ENCODE peak calls at places on chromosomes 13 and 19, in eight cellular contexts. N is spleen; Z is astrocyte; U is heart right ventricle; D is tibial artery; T is CD8-positive, alpha-beta memory T cell; V is neuronal stem cell; W is thoracic aorta. P is an unnamed sample.

GRCh38 chr13:58855283-58855682 is 1223.7 kb downstream of the PCDH17 start:
- DNase-seq in N (no peak), Z (peak), U (no peak), D (no peak), T (no peak), V (no peak), W (no peak), P (no peak)

GRCh38 chr13:59176775-59177174 is 987.0 kb downstream of the DIAPH3 start:
- DNase-seq in N (no peak), Z (no peak), U (no peak), D (no peak), T (no peak), V (no peak), W (no peak), P (no peak)

GRCh38 chr13:30881191-30881651 is 24.9 kb upstream of the MEDAG start:
- DNase-seq in N (no peak), Z (peak), U (no peak), D (peak), T (no peak), V (no peak), W (peak), P (no peak)

GRCh38 chr13:50081106-50081898 is 66.1 kb downstream of the KCNRG start:
- DNase-seq in N (peak), Z (no peak), U (peak), D (peak), T (peak), V (no peak), W (no peak), P (no peak)

GRCh38 chr13:30045916-30046704 is 195.7 kb upstream of the UBL3 start:
- DNase-seq in N (no peak), Z (peak), U (no peak), D (no peak), T (no peak), V (no peak), W (no peak), P (no peak)

GRCh38 chr19:49869009-49869483 is 1.7 kb upstream of the PNKP start:
- DNase-seq in N (no peak), Z (no peak), U (no peak), D (no peak), T (peak), V (no peak), W (no peak), P (no peak)

GRCh38 chr19:50239916-50240585 is 36.6 kb downstream of the MYH14 start:
- DNase-seq in N (no peak), Z (no peak), U (no peak), D (no peak), T (no peak), V (no peak), W (no peak), P (no peak)

GRCh38 chr13:52665325-52665724 is 12.7 kb downstream of the SUGT1 start:
- DNase-seq in N (no peak), Z (no peak), U (no peak), D (no peak), T (no peak), V (no peak), W (no peak), P (no peak)

GRCh38 chr13:94300401-94300800 is 179.1 kb downstream of the DCT start:
- DNase-seq in N (no peak), Z (no peak), U (no peak), D (no peak), T (no peak), V (no peak), W (no peak), P (no peak)

GRCh38 chr13:110561335-110562033 is at the start of gene RAB20:
- DNase-seq in N (peak), Z (peak), U (peak), D (peak), T (peak), V (peak), W (peak), P (no peak)

GRCh38 chr19:43362179-43362578 is 8.7 kb downstream of the CD177 start:
- DNase-seq in N (no peak), Z (peak), U (no peak), D (no peak), T (no peak), V (no peak), W (no peak), P (no peak)

GRCh38 chr13:75635621-75636338 is at the start of gene LMO7:
- DNase-seq in N (peak), Z (peak), U (peak), D (peak), T (peak), V (peak), W (no peak), P (no peak)

GRCh38 chr13:25037057-25037813 is 58.7 kb upstream of the PABPC3 start:
- DNase-seq in N (no peak), Z (peak), U (peak), D (no peak), T (no peak), V (peak), W (no peak), P (no peak)

GRCh38 chr19:19170053-19170945 is at the start of gene MEF2B:
- DNase-seq in N (peak), Z (peak), U (peak), D (no peak), T (peak), V (peak), W (no peak), P (no peak)

GRCh38 chr19:36573948-36574726 is 1.0 kb upstream of the ZNF529 start:
- DNase-seq in N (no peak), Z (peak), U (no peak), D (no peak), T (no peak), V (no peak), W (no peak), P (no peak)

GRCh38 chr19:41409288-41409687 is 11.7 kb downstream of the BCKDHA start:
- DNase-seq in N (no peak), Z (peak), U (peak), D (no peak), T (no peak), V (no peak), W (no peak), P (no peak)

GRCh38 chr19:595326-596262 is 5.9 kb downstream of the HCN2 start:
- DNase-seq in N (no peak), Z (no peak), U (no peak), D (no peak), T (no peak), V (no peak), W (no peak), P (no peak)

GRCh38 chr19:33492951-33493350 is 28.6 kb downstream of the PEPD start:
- DNase-seq in N (peak), Z (no peak), U (no peak), D (no peak), T (no peak), V (no peak), W (no peak), P (no peak)

GRCh38 chr13:42740753-42741152 is 40.6 kb upstream of the FAM216B start:
- DNase-seq in N (no peak), Z (no peak), U (peak), D (no peak), T (no peak), V (no peak), W (no peak), P (no peak)

GRCh38 chr13:98014766-98015165 is 61.3 kb downstream of the IPO5 start:
- DNase-seq in N (no peak), Z (peak), U (no peak), D (no peak), T (no peak), V (no peak), W (no peak), P (no peak)

GRCh38 chr13:35162420-35162819 is 220.3 kb downstream of the NBEA start:
- DNase-seq in N (no peak), Z (no peak), U (no peak), D (no peak), T (no peak), V (no peak), W (no peak), P (no peak)

GRCh38 chr19:40392894-40393517 is 3.0 kb upstream of the HIPK4 start:
- DNase-seq in N (no peak), Z (no peak), U (no peak), D (no peak), T (no peak), V (no peak), W (no peak), P (no peak)
- H3K27ac ChIP-seq in N (no peak), Z (no peak), U (no peak), D (no peak), T (no peak), V (no peak), W (no peak), P (no peak)

DNA sequence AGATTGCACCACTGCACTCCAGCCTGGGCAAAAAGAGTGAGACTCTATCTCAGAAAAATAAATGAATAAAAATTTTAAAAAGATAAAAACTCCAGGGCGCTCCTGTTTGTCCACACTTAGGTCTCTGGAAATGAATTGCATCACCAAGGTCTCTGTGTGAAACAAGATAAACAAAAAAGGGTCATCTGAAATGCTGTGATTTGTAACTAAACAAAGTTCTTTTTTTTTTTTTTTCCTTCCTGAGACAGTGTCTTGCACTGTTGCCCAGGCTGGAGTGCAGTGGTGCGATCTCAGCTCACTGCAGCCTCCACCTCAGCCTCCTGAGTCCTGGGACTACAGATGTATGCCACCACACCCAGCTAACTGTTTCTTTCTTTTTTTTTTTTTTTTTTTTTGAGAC is 11.5 kb downstream of the FZR1 start:
- DNase-seq in N (no peak), Z (no peak), U (no peak), D (no peak), T (no peak), V (no peak), W (no peak), P (no peak)
- H3K27ac ChIP-seq in N (no peak), Z (no peak), U (no peak), D (no peak), T (no peak), V (no peak), W (no peak), P (no peak)

GRCh38 chr19:7263066-7263465 is 31.1 kb downstream of the INSR start:
- DNase-seq in N (no peak), Z (no peak), U (no peak), D (no peak), T (no peak), V (no peak), W (no peak), P (no peak)

GRCh38 chr19:7265963-7266362 is 28.3 kb downstream of the INSR start:
- DNase-seq in N (no peak), Z (no peak), U (no peak), D (no peak), T (no peak), V (no peak), W (no peak), P (no peak)

GRCh38 chr19:7266832-7267231 is 27.4 kb downstream of the INSR start:
- DNase-seq in N (no peak), Z (no peak), U (no peak), D (no peak), T (no peak), V (no peak), W (no peak), P (no peak)

GRCh38 chr19:7263521-7263920 is 30.7 kb downstream of the INSR start:
- DNase-seq in N (no peak), Z (no peak), U (no peak), D (no peak), T (no peak), V (no peak), W (no peak), P (no peak)

GRCh38 chr19:7264858-7265257 is 29.4 kb downstream of the INSR start:
- DNase-seq in N (no peak), Z (no peak), U (no peak), D (no peak), T (no peak), V (no peak), W (no peak), P (no peak)
- H3K27ac ChIP-seq in N (peak), Z (no peak), U (no peak), D (peak), T (no peak), V (no peak), W (peak), P (no peak)

GRCh38 chr13:60467098-60467497 is 70.1 kb downstream of the TDRD3 start:
- DNase-seq in N (no peak), Z (no peak), U (no peak), D (no peak), T (no peak), V (no peak), W (no peak), P (no peak)
- H3K27ac ChIP-seq in N (no peak), Z (no peak), U (no peak), D (no peak), T (no peak), V (no peak), W (no peak), P (no peak)

DNA sequence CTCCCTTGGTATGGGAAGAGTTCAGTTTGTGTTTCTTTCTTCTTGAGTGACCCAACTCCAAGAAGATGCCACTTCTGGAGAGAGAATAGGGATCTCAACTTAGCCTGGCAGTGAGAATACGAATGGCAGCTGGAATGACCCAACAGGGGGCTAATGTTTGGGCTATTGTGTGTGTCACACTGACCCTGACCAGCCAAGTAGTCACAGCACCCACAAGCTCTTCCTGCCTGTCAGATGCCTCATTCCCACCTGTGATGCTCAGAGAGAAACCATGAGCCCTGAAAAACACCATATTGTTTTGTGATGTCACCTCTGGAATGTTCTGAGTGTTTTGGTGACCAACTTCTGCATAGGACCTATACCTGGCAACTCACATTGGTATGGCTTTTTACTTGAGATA is at the start of gene CBY2:
- DNase-seq in N (no peak), Z (no peak), U (no peak), D (no peak), T (no peak), V (no peak), W (no peak), P (no peak)
- H3K27ac ChIP-seq in N (no peak), Z (no peak), U (no peak), D (no peak), T (no peak), V (no peak), W (no peak), P (no peak)

DNA sequence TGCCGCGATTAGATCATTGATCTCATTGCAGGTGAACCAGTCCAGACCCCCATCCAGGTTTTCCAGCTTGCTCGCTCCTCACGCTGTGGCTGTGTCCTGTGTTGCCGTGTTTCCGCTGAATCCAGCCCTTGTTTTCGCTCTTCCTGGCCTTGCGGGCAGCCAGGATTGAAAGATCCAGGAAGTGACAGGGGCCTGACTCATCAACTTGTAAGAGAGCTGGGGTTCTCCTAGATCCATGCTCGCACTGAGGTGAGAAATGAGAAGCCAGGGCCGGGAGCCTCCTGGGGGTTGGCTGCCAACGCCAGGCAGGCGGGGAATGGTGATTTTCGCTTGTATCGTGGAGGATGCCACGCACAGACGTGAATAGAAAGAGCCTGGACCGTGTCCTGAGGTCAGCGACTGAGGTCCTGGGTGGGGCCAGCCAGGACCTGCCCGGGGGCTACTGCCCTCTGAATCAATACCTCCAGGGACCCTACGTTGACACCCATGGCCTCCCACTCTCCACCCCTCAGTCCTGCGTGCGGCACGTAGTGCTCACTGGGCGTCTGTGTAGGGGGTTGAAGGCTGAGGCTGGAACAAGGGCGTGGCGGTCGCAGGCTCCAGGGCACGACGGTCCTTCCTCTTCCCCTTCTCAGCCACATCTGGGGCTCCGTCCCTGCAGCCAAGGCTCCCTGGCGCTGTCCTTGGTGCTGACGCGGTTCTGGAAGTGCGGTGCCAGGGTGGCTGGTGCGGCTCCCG is 7.3 kb upstream of the PTPRH start:
- DNase-seq in N (peak), Z (peak), U (peak), D (no peak), T (peak), V (peak), W (peak), P (peak)
- H3K27ac ChIP-seq in N (peak), Z (peak), U (peak), D (no peak), T (peak), V (no peak), W (no peak), P (peak)

DNA sequence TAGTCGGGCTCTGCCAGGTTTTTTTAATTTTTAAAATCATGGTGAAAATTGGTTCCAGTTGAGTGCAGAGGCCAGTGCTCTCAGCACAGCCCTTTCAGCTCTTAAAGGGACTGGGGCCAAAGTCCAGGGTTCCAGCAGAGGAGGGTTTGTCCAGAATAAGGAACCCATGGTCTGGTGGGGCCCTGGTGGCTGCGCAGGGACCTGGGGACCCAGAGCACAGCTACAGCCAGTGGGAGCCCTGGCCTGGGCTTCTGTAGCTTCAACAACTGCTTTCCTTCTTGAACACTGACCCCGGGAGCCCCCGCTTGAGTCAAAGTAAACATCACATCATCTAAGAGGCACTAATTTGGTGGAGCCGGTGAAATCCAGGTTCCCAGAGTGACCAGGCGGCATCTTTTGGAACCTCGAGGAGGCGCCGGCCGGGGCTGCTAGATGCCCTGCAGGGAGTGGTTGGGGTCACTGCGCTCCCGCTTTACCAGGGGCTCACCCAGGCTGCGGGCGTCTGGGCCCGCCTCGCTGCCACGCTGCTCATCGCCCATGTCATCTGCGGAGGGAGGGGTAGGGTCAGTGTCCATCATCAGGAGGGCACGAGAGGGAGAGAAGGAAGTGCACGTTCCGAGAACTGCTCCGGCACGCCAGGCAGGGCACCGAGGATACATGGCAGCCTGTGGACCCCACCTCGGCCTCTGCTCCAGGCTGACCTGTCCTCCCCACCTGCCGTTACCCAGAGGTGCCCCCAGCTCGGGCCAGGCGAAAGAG is 16.6 kb upstream of the RANBP3 start:
- DNase-seq in N (no peak), Z (no peak), U (no peak), D (no peak), T (no peak), V (no peak), W (no peak), P (no peak)
- H3K27ac ChIP-seq in N (peak), Z (no peak), U (no peak), D (no peak), T (no peak), V (no peak), W (no peak), P (no peak)

GRCh38 chr13:79549355-79550106 is 68.6 kb downstream of the NDFIP2 start:
- DNase-seq in N (no peak), Z (peak), U (no peak), D (no peak), T (no peak), V (no peak), W (no peak), P (no peak)

GRCh38 chr13:79547821-79548220 is 66.9 kb downstream of the NDFIP2 start:
- DNase-seq in N (no peak), Z (peak), U (no peak), D (no peak), T (no peak), V (peak), W (no peak), P (no peak)

GRCh38 chr13:79543883-79544282 is 62.9 kb downstream of the NDFIP2 start:
- DNase-seq in N (no peak), Z (no peak), U (no peak), D (no peak), T (no peak), V (no peak), W (no peak), P (no peak)

GRCh38 chr13:79548886-79549285 is 67.9 kb downstream of the NDFIP2 start:
- DNase-seq in N (no peak), Z (no peak), U (no peak), D (no peak), T (no peak), V (no peak), W (no peak), P (no peak)

DNA sequence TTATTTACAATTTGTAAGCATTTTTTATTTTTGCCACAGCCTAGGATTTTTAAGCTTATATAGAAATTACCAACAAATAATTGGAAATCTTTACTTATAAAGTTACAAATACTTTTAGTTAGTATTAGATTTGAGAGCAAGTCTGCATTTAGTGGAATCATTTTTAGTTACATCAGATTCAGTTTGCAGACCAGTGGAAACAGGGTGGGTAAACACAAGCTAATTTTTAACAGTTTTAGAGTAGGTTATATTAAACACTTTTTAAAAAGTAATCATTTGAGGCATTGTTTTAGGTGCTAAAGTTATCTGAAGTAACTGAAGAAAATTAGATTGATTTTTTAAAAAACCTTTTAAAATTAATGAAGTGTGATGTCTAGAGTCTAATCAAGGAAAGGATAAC is 66.3 kb downstream of the NDFIP2 start:
- DNase-seq in N (no peak), Z (no peak), U (no peak), D (no peak), T (no peak), V (no peak), W (no peak), P (no peak)
- H3K27ac ChIP-seq in N (no peak), Z (no peak), U (no peak), D (no peak), T (no peak), V (no peak), W (no peak), P (no peak)

GRCh38 chr19:17996826-17997316 is 11.1 kb upstream of the ARRDC2 start:
- DNase-seq in N (peak), Z (peak), U (peak), D (peak), T (peak), V (peak), W (no peak), P (no peak)
- H3K27ac ChIP-seq in N (no peak), Z (no peak), U (no peak), D (no peak), T (no peak), V (no peak), W (no peak), P (no peak)

P was measured in epithelial cell of prostate.